ENCODE peak calls at places on chromosomes 13 and 19, in ten cellular contexts. D is stimulated activated CD4-positive, alpha-beta T cell treated with anti-CD3 and anti-CD28 coated beads, Interleukin-2, amount 100 ng/mL, for 24 hours; T is germinal center; Q is IMR-90; K is HFFc6; F is tibial nerve; V is activated naive CD8-positive, alpha-beta T cell treated with anti-CD3 and anti-CD28 coated beads for 36 hours; L is ELR; N is hepatocyte; A is NCI-H1105. J is an unnamed sample.

GRCh38 chr13:51249254-51249653 is 27.1 kb downstream of the FAM124A start:
- DNase-seq in D (no peak), T (no peak), Q (peak; percentile 2), K (no peak), F (no peak), V (no peak), L (no peak), N (no peak), A (no peak), J (no peak)

GRCh38 chr19:41575998-41576397 is at the start of gene CEACAM21:
- DNase-seq in D (peak; percentile 62), T (peak; percentile 78), Q (no peak), K (no peak), F (peak; percentile 34), V (peak; percentile 48), L (no peak), N (no peak), A (no peak), J (no peak)

GRCh38 chr13:60009300-60010248 is 154.2 kb downstream of the DIAPH3 start:
- DNase-seq in D (no peak), T (no peak), Q (no peak), K (no peak), F (no peak), V (no peak), L (no peak), N (peak; percentile 41), A (peak; percentile 47), J (no peak)

GRCh38 chr13:92952161-92952560 is 274.4 kb upstream of the GPC6 start:
- DNase-seq in D (no peak), T (no peak), Q (peak; percentile 30), K (no peak), F (no peak), V (no peak), L (no peak), N (no peak), A (no peak), J (no peak)

GRCh38 chr19:30547192-30547591 is 175.0 kb downstream of the ZNF536 start:
- DNase-seq in D (no peak), T (no peak), Q (no peak), K (no peak), F (no peak), V (no peak), L (no peak), N (no peak), A (no peak), J (no peak)

GRCh38 chr19:38701455-38702063 is 42.7 kb downstream of the CAPN12 start:
- DNase-seq in D (no peak), T (no peak), Q (peak; percentile 21), K (no peak), F (no peak), V (no peak), L (no peak), N (peak; percentile 81), A (no peak), J (no peak)

GRCh38 chr13:33544308-33544707 is 258.8 kb upstream of the STARD13 start:
- DNase-seq in D (no peak), T (no peak), Q (no peak), K (no peak), F (no peak), V (no peak), L (no peak), N (no peak), A (no peak), J (no peak)

GRCh38 chr19:34282611-34283519 is 28.5 kb downstream of the GARRE1 start:
- DNase-seq in D (no peak), T (no peak), Q (no peak), K (no peak), F (no peak), V (no peak), L (no peak), N (no peak), A (no peak), J (no peak)

GRCh38 chr19:50522881-50523280 is 9.2 kb upstream of the ASPDH start:
- DNase-seq in D (no peak), T (no peak), Q (no peak), K (no peak), F (no peak), V (no peak), L (no peak), N (no peak), A (no peak), J (no peak)

GRCh38 chr13:35552172-35552844 is 75.8 kb upstream of the MAB21L1 start:
- DNase-seq in D (no peak), T (no peak), Q (peak; percentile 34), K (peak; percentile 31), F (no peak), V (no peak), L (peak; percentile 85), N (no peak), A (no peak), J (no peak)

GRCh38 chr19:53977991-53978731 is 13.3 kb upstream of the CACNG6 start:
- DNase-seq in D (peak; percentile 47), T (no peak), Q (peak; percentile 84), K (peak; percentile 63), F (peak; percentile 25), V (peak; percentile 35), L (peak; percentile 87), N (peak; percentile 85), A (no peak), J (peak; percentile 32)

GRCh38 chr13:96338030-96338429 is 248.1 kb downstream of the HS6ST3 start:
- DNase-seq in D (no peak), T (no peak), Q (no peak), K (no peak), F (no peak), V (no peak), L (no peak), N (no peak), A (no peak), J (no peak)

GRCh38 chr19:29576761-29577661 is 29.1 kb upstream of the POP4 start:
- DNase-seq in D (peak; percentile 38), T (no peak), Q (peak; percentile 47), K (peak; percentile 5), F (no peak), V (peak; percentile 38), L (peak; percentile 81), N (no peak), A (no peak), J (no peak)

GRCh38 chr19:52585101-52585500 is 15.0 kb downstream of the ZNF701 start:
- DNase-seq in D (no peak), T (no peak), Q (no peak), K (no peak), F (no peak), V (no peak), L (no peak), N (no peak), A (no peak), J (no peak)

GRCh38 chr13:50400035-50400726 is 384.9 kb downstream of the KCNRG start:
- DNase-seq in D (no peak), T (no peak), Q (peak; percentile 15), K (no peak), F (no peak), V (no peak), L (no peak), N (no peak), A (no peak), J (no peak)

GRCh38 chr13:107842562-107843180 is 372.7 kb downstream of the LIG4 start:
- DNase-seq in D (no peak), T (no peak), Q (peak; percentile 58), K (no peak), F (no peak), V (no peak), L (peak; percentile 32), N (no peak), A (no peak), J (peak; percentile 29)

GRCh38 chr13:101709952-101710351 is 257.5 kb downstream of the ITGBL1 start:
- DNase-seq in D (no peak), T (no peak), Q (no peak), K (no peak), F (no peak), V (no peak), L (no peak), N (no peak), A (no peak), J (no peak)